ENCODE peak calls at places on chromosome 1, in ten cellular contexts. P is activated T-cell treated with anti-CD3 and anti-CD28 coated beads for 1 hour; N is RPMI8226; O is WTC11; L is HCEC 1CT; V is LHCN-M2; M is glomerular endothelial cell; W is GM18507; Y is stimulated activated CD4-positive, alpha-beta T cell treated with anti-CD3 and anti-CD28 coated beads, Interleukin-1b, Interleukin-23, amount 100 ng/mL, for 24 hours; B is adipocyte. X is an unnamed sample.

GRCh38 chr1:9193226-9193625 is 41.3 kb upstream of the H6PD start:
- DNase-seq in P (no peak), W (no peak), Y (no peak), M (no peak), N (no peak), O (no peak), V (no peak), L (peak), B (peak), X (no peak)

GRCh38 chr1:6288026-6288425 is 27.1 kb upstream of the GPR153 start:
- DNase-seq in N (no peak), B (no peak), P (no peak), O (no peak), M (no peak), V (no peak), W (no peak), L (no peak), Y (no peak), X (no peak)

GRCh38 chr1:114094303-114094663 is 59.4 kb downstream of the SYT6 start:
- DNase-seq in B (no peak), O (no peak), M (no peak), L (peak), W (no peak), P (no peak), Y (no peak), N (no peak), V (peak), X (no peak)

GRCh38 chr1:228339766-228340685 is 66.6 kb downstream of the TRIM11 start:
- DNase-seq in O (peak), P (no peak), M (no peak), W (no peak), L (no peak), B (no peak), N (no peak), V (no peak), Y (no peak), X (peak)

GRCh38 chr1:175889044-175889443 is 145.6 kb upstream of the TNR start:
- DNase-seq in B (no peak), P (no peak), O (no peak), L (no peak), N (no peak), Y (no peak), W (no peak), V (no peak), M (no peak), X (peak)

GRCh38 chr1:234111458-234112142 is 207.1 kb downstream of the SLC35F3 start:
- DNase-seq in L (no peak), W (no peak), Y (no peak), V (no peak), M (no peak), O (peak), N (peak), P (no peak), B (peak), X (peak)

GRCh38 chr1:27634166-27634981 is 611 bp downstream of the FGR start:
- DNase-seq in O (peak), Y (no peak), L (no peak), M (no peak), W (no peak), V (no peak), N (no peak), P (peak), B (peak), X (peak)

GRCh38 chr1:37533317-37534093 is 18.9 kb upstream of the MEAF6 start:
- DNase-seq in M (no peak), V (no peak), B (no peak), O (no peak), Y (no peak), N (no peak), L (no peak), W (no peak), P (no peak), X (no peak)

GRCh38 chr1:95003433-95003738 is 69.4 kb downstream of the ALG14 start:
- DNase-seq in O (no peak), V (peak), W (no peak), Y (no peak), M (no peak), L (peak), N (no peak), P (no peak), B (no peak), X (no peak)

GRCh38 chr1:84570436-84571149 is 3.6 kb downstream of the CTBS start:
- DNase-seq in O (no peak), L (peak), V (peak), P (no peak), M (no peak), Y (no peak), W (no peak), B (peak), N (no peak), X (no peak)

X was measured in endodermal cell.